ENCODE peak calls at places on chromosomes 11 and 22, in seven cellular contexts. J, V, S, T, X, P and W are unnamed samples.

GRCh38 chr22:37817705-37818311 is 5.4 kb upstream of the GALR3 start:
- DNase-seq in J (peak; percentile 58), V (peak; percentile 91), S (peak; percentile 75), T (peak; percentile 56), X (peak; percentile 51), P (peak; percentile 40), W (no peak)

GRCh38 chr11:61974766-61975631 is 7.6 kb upstream of the FTH1 start:
- DNase-seq in J (peak; percentile 63), V (peak; percentile 68), S (no peak), T (no peak), X (no peak), P (no peak), W (no peak)

GRCh38 chr11:115527534-115528125 is 23.4 kb upstream of the CADM1 start:
- DNase-seq in J (peak; percentile 13), V (peak; percentile 39), S (no peak), T (peak; percentile 16), X (no peak), P (no peak), W (no peak)

GRCh38 chr11:23112987-23113886 is 253.0 kb upstream of the CCDC179 start:
- DNase-seq in J (peak; percentile 41), V (peak; percentile 85), S (no peak), T (peak; percentile 86), X (peak; percentile 3), P (peak; percentile 12), W (no peak)

GRCh38 chr11:10441021-10441523 is 14.0 kb upstream of the AMPD3 start:
- DNase-seq in J (no peak), V (no peak), S (no peak), T (no peak), X (no peak), P (peak; percentile 22), W (peak; percentile 64)

GRCh38 chr11:61138940-61139339 is 22.3 kb downstream of the VPS37C start:
- DNase-seq in J (peak; percentile 31), V (no peak), S (no peak), T (no peak), X (no peak), P (no peak), W (peak; percentile 59)

GRCh38 chr11:65911682-65912568 is 6.9 kb downstream of the C11orf68 start:
- DNase-seq in J (peak; percentile 89), V (peak; percentile 35), S (no peak), T (peak; percentile 61), X (no peak), P (no peak), W (no peak)

GRCh38 chr22:37747090-37747714 is 50.4 kb downstream of the TRIOBP start:
- DNase-seq in J (peak; percentile 56), V (peak; percentile 54), S (no peak), T (no peak), X (no peak), P (no peak), W (no peak)

GRCh38 chr11:75592699-75593098 is 30.6 kb downstream of the SERPINH1 start:
- DNase-seq in J (no peak), V (peak; percentile 44), S (no peak), T (peak; percentile 51), X (no peak), P (no peak), W (no peak)

GRCh38 chr11:124194696-124195418 is 11.7 kb downstream of the OR10D3 start:
- DNase-seq in J (peak; percentile 48), V (peak; percentile 82), S (no peak), T (peak; percentile 69), X (peak; percentile 75), P (peak; percentile 45), W (peak; percentile 10)

GRCh38 chr22:21972293-21972779 is 10.3 kb downstream of the TOP3B start:
- DNase-seq in J (no peak), V (peak; percentile 56), S (peak; percentile 46), T (no peak), X (peak; percentile 20), P (no peak), W (no peak)

GRCh38 chr11:57493507-57494503 is 21.7 kb downstream of the SLC43A1 start:
- DNase-seq in J (peak; percentile 51), V (peak; percentile 74), S (peak; percentile 61), T (peak; percentile 48), X (peak; percentile 40), P (no peak), W (no peak)

GRCh38 chr11:118694771-118695170 is 15.3 kb upstream of the TREH start:
- DNase-seq in J (no peak), V (no peak), S (no peak), T (no peak), X (no peak), P (no peak), W (no peak)

GRCh38 chr11:72574046-72574445 is 100.2 kb downstream of the PDE2A start:
- DNase-seq in J (no peak), V (no peak), S (no peak), T (no peak), X (no peak), P (no peak), W (no peak)

GRCh38 chr11:130383363-130384168 is 44.8 kb downstream of the ADAMTS8 start:
- DNase-seq in J (peak; percentile 17), V (peak; percentile 13), S (no peak), T (no peak), X (peak; percentile 29), P (peak; percentile 94), W (peak; percentile 71)

GRCh38 chr11:73980001-73980960 is 2.4 kb downstream of the UCP2 start:
- DNase-seq in J (peak; percentile 26), V (peak; percentile 84), S (peak; percentile 80), T (peak; percentile 92), X (peak; percentile 48), P (no peak), W (no peak)

GRCh38 chr22:47245786-47246185 is 483.3 kb downstream of the TBC1D22A start:
- DNase-seq in J (no peak), V (no peak), S (no peak), T (no peak), X (no peak), P (no peak), W (no peak)

GRCh38 chr11:57094206-57094940 is 87.4 kb upstream of the LRRC55 start:
- DNase-seq in J (peak; percentile 21), V (no peak), S (no peak), T (no peak), X (no peak), P (no peak), W (no peak)

GRCh38 chr11:106172389-106172991 is 95.0 kb downstream of the AASDHPPT start:
- DNase-seq in J (peak; percentile 14), V (no peak), S (no peak), T (peak; percentile 70), X (no peak), P (peak; percentile 76), W (peak; percentile 40)

GRCh38 chr11:2717561-2717960 is 17.8 kb upstream of the KCNQ1OT1 start:
- DNase-seq in J (no peak), V (no peak), S (no peak), T (no peak), X (no peak), P (no peak), W (no peak)

GRCh38 chr11:76560219-76560618 is 110.3 kb downstream of the LRRC32 start:
- DNase-seq in J (peak; percentile 37), V (no peak), S (no peak), T (no peak), X (no peak), P (no peak), W (no peak)

GRCh38 chr11:70176940-70177689 is 26.0 kb upstream of the FADD start:
- DNase-seq in J (no peak), V (peak; percentile 64), S (peak; percentile 42), T (no peak), X (peak; percentile 5), P (no peak), W (no peak)